ENCODE peak calls at places on chromosomes 16 and 17, in ten cellular contexts. One of them, this sample, is unnamed. For H3K36me3, the result is how much of the 10 kb centered on the place peaks cover.

GRCh38 chr16:27480761-27481160 is 69.0 kb downstream of the GTF3C1 start:
- DNase-seq in esophagus squamous epithelium: no peak
- DNase-seq in upper lobe of right lung: no peak
- DNase-seq in transverse colon: no peak
- DNase-seq in psoas muscle: no peak
- DNase-seq in left ventricle myocardium inferior: no peak
- DNase-seq in Peyer's patch: no peak
- DNase-seq in CD8-positive, alpha-beta T cell: no peak
- DNase-seq in ovary: no peak
- DNase-seq in body of pancreas: no peak
- DNase-seq in this sample: no peak

GRCh38 chr17:72145972-72146755 is 25.3 kb downstream of the SOX9 start:
- DNase-seq in psoas muscle: no peak
- DNase-seq in CD8-positive, alpha-beta T cell: no peak
- DNase-seq in left ventricle myocardium inferior: no peak
- DNase-seq in transverse colon: no peak
- DNase-seq in body of pancreas: no peak
- DNase-seq in Peyer's patch: no peak
- DNase-seq in upper lobe of right lung: no peak
- DNase-seq in esophagus squamous epithelium: no peak
- DNase-seq in ovary: no peak
- DNase-seq in this sample: no peak

GRCh38 chr16:14056970-14057369 is 14.1 kb upstream of the MRTFB start:
- DNase-seq in body of pancreas: no peak
- DNase-seq in CD8-positive, alpha-beta T cell: no peak
- DNase-seq in Peyer's patch: no peak
- DNase-seq in upper lobe of right lung: no peak
- DNase-seq in psoas muscle: no peak
- DNase-seq in esophagus squamous epithelium: no peak
- DNase-seq in left ventricle myocardium inferior: no peak
- DNase-seq in ovary: no peak
- DNase-seq in transverse colon: no peak
- DNase-seq in this sample: no peak

GRCh38 chr16:23464196-23464595 is 11.2 kb upstream of the COG7 start:
- DNase-seq in left ventricle myocardium inferior: no peak
- DNase-seq in esophagus squamous epithelium: no peak
- DNase-seq in ovary: no peak
- DNase-seq in upper lobe of right lung: no peak
- DNase-seq in CD8-positive, alpha-beta T cell: no peak
- DNase-seq in Peyer's patch: no peak
- DNase-seq in transverse colon: no peak
- DNase-seq in psoas muscle: no peak
- DNase-seq in body of pancreas: no peak
- DNase-seq in this sample: no peak

GRCh38 chr17:75681289-75681688 is 14.2 kb downstream of the SAP30BP start:
- DNase-seq in transverse colon: no peak
- DNase-seq in upper lobe of right lung: no peak
- DNase-seq in CD8-positive, alpha-beta T cell: no peak
- DNase-seq in body of pancreas: no peak
- DNase-seq in esophagus squamous epithelium: no peak
- DNase-seq in left ventricle myocardium inferior: no peak
- DNase-seq in ovary: no peak
- DNase-seq in Peyer's patch: no peak
- DNase-seq in psoas muscle: no peak
- DNase-seq in this sample: no peak

GRCh38 chr17:57125406-57125805 is 40.4 kb downstream of the AKAP1 start:
- DNase-seq in Peyer's patch: no peak
- DNase-seq in psoas muscle: no peak
- DNase-seq in esophagus squamous epithelium: no peak
- DNase-seq in CD8-positive, alpha-beta T cell: no peak
- DNase-seq in left ventricle myocardium inferior: no peak
- DNase-seq in ovary: no peak
- DNase-seq in body of pancreas: no peak
- DNase-seq in upper lobe of right lung: no peak
- DNase-seq in transverse colon: no peak
- DNase-seq in this sample: no peak

GRCh38 chr17:44628234-44629188 is 27.8 kb upstream of the MEIOC start:
- DNase-seq in esophagus squamous epithelium: no peak
- DNase-seq in upper lobe of right lung: no peak
- DNase-seq in transverse colon: no peak
- DNase-seq in CD8-positive, alpha-beta T cell: no peak
- DNase-seq in psoas muscle: no peak
- DNase-seq in left ventricle myocardium inferior: peak
- DNase-seq in ovary: peak
- DNase-seq in body of pancreas: peak
- DNase-seq in Peyer's patch: no peak
- DNase-seq in this sample: no peak

GRCh38 chr16:85075236-85075924 is 36.9 kb downstream of the CIBAR2 start:
- DNase-seq in esophagus squamous epithelium: no peak
- DNase-seq in left ventricle myocardium inferior: no peak
- DNase-seq in ovary: no peak
- DNase-seq in CD8-positive, alpha-beta T cell: no peak
- DNase-seq in upper lobe of right lung: no peak
- DNase-seq in transverse colon: no peak
- DNase-seq in body of pancreas: no peak
- DNase-seq in psoas muscle: no peak
- DNase-seq in Peyer's patch: no peak
- DNase-seq in this sample: no peak

GRCh38 chr16:10988164-10988803 is 43.9 kb downstream of the CLEC16A start:
- DNase-seq in esophagus squamous epithelium: no peak
- DNase-seq in psoas muscle: no peak
- DNase-seq in ovary: no peak
- DNase-seq in body of pancreas: no peak
- DNase-seq in upper lobe of right lung: no peak
- DNase-seq in Peyer's patch: no peak
- DNase-seq in CD8-positive, alpha-beta T cell: peak
- DNase-seq in transverse colon: no peak
- DNase-seq in left ventricle myocardium inferior: no peak
- DNase-seq in this sample: no peak

GRCh38 chr16:81231014-81231413 is 7.5 kb upstream of the BCO1 start:
- DNase-seq in psoas muscle: no peak
- DNase-seq in upper lobe of right lung: no peak
- DNase-seq in esophagus squamous epithelium: no peak
- DNase-seq in CD8-positive, alpha-beta T cell: no peak
- DNase-seq in left ventricle myocardium inferior: no peak
- DNase-seq in transverse colon: no peak
- DNase-seq in ovary: no peak
- DNase-seq in body of pancreas: no peak
- DNase-seq in Peyer's patch: no peak
- DNase-seq in this sample: no peak

GRCh38 chr16:73275024-73275423 is 227.1 kb upstream of the ZFHX3 start:
- DNase-seq in ovary: no peak
- DNase-seq in esophagus squamous epithelium: no peak
- DNase-seq in left ventricle myocardium inferior: no peak
- DNase-seq in upper lobe of right lung: no peak
- DNase-seq in body of pancreas: no peak
- DNase-seq in Peyer's patch: no peak
- DNase-seq in CD8-positive, alpha-beta T cell: no peak
- DNase-seq in transverse colon: no peak
- DNase-seq in psoas muscle: no peak
- DNase-seq in this sample: no peak

GRCh38 chr16:17343028-17343427 is 127.7 kb downstream of the XYLT1 start:
- DNase-seq in body of pancreas: no peak
- DNase-seq in psoas muscle: no peak
- DNase-seq in upper lobe of right lung: no peak
- DNase-seq in esophagus squamous epithelium: no peak
- DNase-seq in Peyer's patch: no peak
- DNase-seq in ovary: no peak
- DNase-seq in left ventricle myocardium inferior: no peak
- DNase-seq in transverse colon: peak
- DNase-seq in CD8-positive, alpha-beta T cell: peak
- DNase-seq in this sample: no peak

GRCh38 chr16:8905168-8905762 is 23.1 kb downstream of the LITAFD start:
- DNase-seq in esophagus squamous epithelium: no peak
- DNase-seq in left ventricle myocardium inferior: no peak
- DNase-seq in ovary: no peak
- DNase-seq in CD8-positive, alpha-beta T cell: no peak
- DNase-seq in transverse colon: no peak
- DNase-seq in upper lobe of right lung: no peak
- DNase-seq in Peyer's patch: no peak
- DNase-seq in body of pancreas: no peak
- DNase-seq in psoas muscle: no peak
- DNase-seq in this sample: no peak

GRCh38 chr16:86923656-86924055 is 345.3 kb downstream of the FOXL1 start:
- DNase-seq in upper lobe of right lung: no peak
- DNase-seq in CD8-positive, alpha-beta T cell: no peak
- DNase-seq in body of pancreas: no peak
- DNase-seq in transverse colon: no peak
- DNase-seq in psoas muscle: no peak
- DNase-seq in ovary: no peak
- DNase-seq in Peyer's patch: no peak
- DNase-seq in esophagus squamous epithelium: no peak
- DNase-seq in left ventricle myocardium inferior: no peak
- DNase-seq in this sample: no peak

GRCh38 chr17:78974635-78975591 is 4.8 kb downstream of the LGALS3BP start:
- DNase-seq in Peyer's patch: peak
- DNase-seq in psoas muscle: peak
- DNase-seq in ovary: peak
- DNase-seq in upper lobe of right lung: peak
- DNase-seq in CD8-positive, alpha-beta T cell: no peak
- DNase-seq in body of pancreas: peak
- DNase-seq in esophagus squamous epithelium: no peak
- DNase-seq in left ventricle myocardium inferior: peak
- DNase-seq in transverse colon: peak
- DNase-seq in this sample: peak

GRCh38 chr16:19088341-19088916 is 21.0 kb downstream of the COQ7 start:
- DNase-seq in body of pancreas: no peak
- DNase-seq in upper lobe of right lung: no peak
- DNase-seq in esophagus squamous epithelium: no peak
- DNase-seq in left ventricle myocardium inferior: no peak
- DNase-seq in Peyer's patch: no peak
- DNase-seq in transverse colon: no peak
- DNase-seq in ovary: no peak
- DNase-seq in psoas muscle: no peak
- DNase-seq in CD8-positive, alpha-beta T cell: no peak
- DNase-seq in this sample: no peak

GRCh38 chr16:19085679-19086200 is 18.3 kb downstream of the COQ7 start:
- DNase-seq in body of pancreas: no peak
- DNase-seq in ovary: no peak
- DNase-seq in left ventricle myocardium inferior: no peak
- DNase-seq in psoas muscle: no peak
- DNase-seq in CD8-positive, alpha-beta T cell: no peak
- DNase-seq in transverse colon: peak
- DNase-seq in Peyer's patch: no peak
- DNase-seq in upper lobe of right lung: no peak
- DNase-seq in esophagus squamous epithelium: no peak
- DNase-seq in this sample: no peak

GRCh38 chr16:19084879-19085278 is 17.5 kb downstream of the COQ7 start:
- DNase-seq in esophagus squamous epithelium: no peak
- DNase-seq in ovary: no peak
- DNase-seq in psoas muscle: no peak
- DNase-seq in transverse colon: no peak
- DNase-seq in body of pancreas: no peak
- DNase-seq in Peyer's patch: no peak
- DNase-seq in left ventricle myocardium inferior: no peak
- DNase-seq in CD8-positive, alpha-beta T cell: no peak
- DNase-seq in upper lobe of right lung: no peak
- DNase-seq in this sample: no peak

GRCh38 chr16:19084139-19084538 is 16.7 kb downstream of the COQ7 start:
- DNase-seq in ovary: no peak
- DNase-seq in transverse colon: no peak
- DNase-seq in psoas muscle: no peak
- DNase-seq in upper lobe of right lung: no peak
- DNase-seq in body of pancreas: no peak
- DNase-seq in left ventricle myocardium inferior: no peak
- DNase-seq in esophagus squamous epithelium: no peak
- DNase-seq in CD8-positive, alpha-beta T cell: no peak
- DNase-seq in Peyer's patch: no peak
- DNase-seq in this sample: no peak

GRCh38 chr16:19086322-19087199 is 19.1 kb downstream of the COQ7 start:
- DNase-seq in Peyer's patch: peak
- DNase-seq in esophagus squamous epithelium: no peak
- DNase-seq in ovary: peak
- DNase-seq in transverse colon: peak
- DNase-seq in CD8-positive, alpha-beta T cell: peak
- DNase-seq in left ventricle myocardium inferior: peak
- DNase-seq in upper lobe of right lung: peak
- DNase-seq in psoas muscle: peak
- DNase-seq in body of pancreas: peak
- DNase-seq in this sample: peak
- H3K27ac ChIP-seq in Peyer's patch: no peak
- H3K27ac ChIP-seq in esophagus squamous epithelium: no peak
- H3K27ac ChIP-seq in ovary: no peak
- H3K27ac ChIP-seq in transverse colon: peak
- H3K27ac ChIP-seq in CD8-positive, alpha-beta T cell: no peak
- H3K27ac ChIP-seq in left ventricle myocardium inferior: peak
- H3K27ac ChIP-seq in upper lobe of right lung: no peak
- H3K27ac ChIP-seq in psoas muscle: no peak
- H3K27ac ChIP-seq in body of pancreas: no peak
- H3K27ac ChIP-seq in this sample: no peak

DNA sequence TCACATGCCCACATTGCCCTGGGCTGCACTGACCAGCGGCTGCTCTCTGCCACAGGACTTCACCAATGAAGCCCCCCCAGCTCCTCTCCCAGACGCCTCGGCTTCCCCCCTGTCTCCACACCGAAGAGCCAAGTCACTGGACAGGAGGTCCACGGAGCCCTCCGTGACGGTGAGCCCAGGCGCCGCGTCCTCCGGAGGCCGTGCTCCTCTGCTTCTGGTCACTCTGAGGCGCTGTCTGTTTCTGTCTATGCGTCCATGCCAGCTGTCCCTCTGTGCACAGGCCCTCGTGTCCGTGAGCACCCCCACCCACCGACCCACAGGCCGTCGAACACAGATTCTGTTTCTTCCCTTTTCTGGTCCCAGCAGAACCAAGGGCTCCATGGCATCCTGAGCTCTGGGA is 62.6 kb downstream of the PLD6 start:
- DNase-seq in upper lobe of right lung: no peak
- DNase-seq in body of pancreas: no peak
- DNase-seq in psoas muscle: no peak
- DNase-seq in left ventricle myocardium inferior: no peak
- DNase-seq in CD8-positive, alpha-beta T cell: no peak
- DNase-seq in ovary: no peak
- DNase-seq in esophagus squamous epithelium: no peak
- DNase-seq in Peyer's patch: no peak
- DNase-seq in transverse colon: no peak
- DNase-seq in this sample: no peak
- H3K36me3 ChIP-seq in upper lobe of right lung: half or more
- H3K36me3 ChIP-seq in body of pancreas: under half
- H3K36me3 ChIP-seq in psoas muscle: under half
- H3K36me3 ChIP-seq in left ventricle myocardium inferior: half or more
- H3K36me3 ChIP-seq in CD8-positive, alpha-beta T cell: under half
- H3K36me3 ChIP-seq in ovary: under half
- H3K36me3 ChIP-seq in esophagus squamous epithelium: half or more
- H3K36me3 ChIP-seq in Peyer's patch: under half
- H3K36me3 ChIP-seq in transverse colon: under half
- H3K36me3 ChIP-seq in this sample: half or more

GRCh38 chr16:56941856-56942331 is 10.0 kb downstream of the HERPUD1 start:
- DNase-seq in ovary: no peak
- DNase-seq in transverse colon: no peak
- DNase-seq in upper lobe of right lung: no peak
- DNase-seq in CD8-positive, alpha-beta T cell: no peak
- DNase-seq in psoas muscle: no peak
- DNase-seq in esophagus squamous epithelium: no peak
- DNase-seq in body of pancreas: no peak
- DNase-seq in Peyer's patch: no peak
- DNase-seq in left ventricle myocardium inferior: no peak
- DNase-seq in this sample: no peak
- TF ChIP-seq CTCF in ovary: no peak
- TF ChIP-seq CTCF in transverse colon: no peak
- TF ChIP-seq CTCF in upper lobe of right lung: no peak
- TF ChIP-seq CTCF in CD8-positive, alpha-beta T cell: no peak
- TF ChIP-seq CTCF in psoas muscle: no peak
- TF ChIP-seq CTCF in esophagus squamous epithelium: no peak
- TF ChIP-seq CTCF in body of pancreas: no peak
- TF ChIP-seq CTCF in Peyer's patch: no peak
- TF ChIP-seq CTCF in left ventricle myocardium inferior: no peak
- TF ChIP-seq CTCF in this sample: no peak

GRCh38 chr16:66927918-66928649 is 2.7 kb upstream of the RRAD start:
- DNase-seq in CD8-positive, alpha-beta T cell: no peak
- DNase-seq in esophagus squamous epithelium: no peak
- DNase-seq in psoas muscle: peak
- DNase-seq in ovary: no peak
- DNase-seq in body of pancreas: no peak
- DNase-seq in upper lobe of right lung: no peak
- DNase-seq in transverse colon: no peak
- DNase-seq in Peyer's patch: no peak
- DNase-seq in left ventricle myocardium inferior: no peak
- DNase-seq in this sample: no peak
- H3K27ac ChIP-seq in CD8-positive, alpha-beta T cell: no peak
- H3K27ac ChIP-seq in esophagus squamous epithelium: peak
- H3K27ac ChIP-seq in psoas muscle: peak
- H3K27ac ChIP-seq in ovary: no peak
- H3K27ac ChIP-seq in body of pancreas: no peak
- H3K27ac ChIP-seq in upper lobe of right lung: peak
- H3K27ac ChIP-seq in transverse colon: no peak
- H3K27ac ChIP-seq in Peyer's patch: no peak
- H3K27ac ChIP-seq in left ventricle myocardium inferior: peak
- H3K27ac ChIP-seq in this sample: peak